ENCODE peak calls at places on chromosomes 12 and 14, in ten cellular contexts. Q is CD8-positive, alpha-beta T cell; X is OCI-LY7; Y is cardiac muscle cell; K is IMR-90; V is SK-N-SH; F is lung; D is PC-3; N is spleen; L is testis. O is an unnamed sample.

GRCh38 chr14:94797887-94798286 is 28.0 kb upstream of the GSC start:
- DNase-seq in Q (no peak), X (no peak), Y (no peak), K (no peak), V (no peak), F (no peak), D (no peak), N (no peak), L (no peak), O (no peak)

GRCh38 chr14:32256606-32257005 is 53.5 kb upstream of the RNU6-8 start:
- DNase-seq in Q (no peak), X (no peak), Y (no peak), K (peak; percentile 49), V (no peak), F (no peak), D (peak; percentile 25), N (no peak), L (no peak), O (no peak)

GRCh38 chr12:121576851-121577391 is 3.9 kb downstream of the KDM2B start:
- DNase-seq in Q (no peak), X (no peak), Y (peak; percentile 70), K (peak; percentile 95), V (no peak), F (no peak), D (peak; percentile 89), N (no peak), L (no peak), O (peak; percentile 79)

GRCh38 chr14:24761141-24761540 is 127.2 kb upstream of the GZMB start:
- DNase-seq in Q (no peak), X (no peak), Y (no peak), K (no peak), V (no peak), F (no peak), D (no peak), N (no peak), L (no peak), O (no peak)

GRCh38 chr12:16291032-16291431 is 13.5 kb upstream of the SLC15A5 start:
- DNase-seq in Q (no peak), X (no peak), Y (no peak), K (no peak), V (no peak), F (no peak), D (no peak), N (no peak), L (no peak), O (no peak)

GRCh38 chr12:92784795-92785562 is 82.2 kb downstream of the PLEKHG7 start:
- DNase-seq in Q (no peak), X (peak; percentile 79), Y (peak; percentile 87), K (peak; percentile 79), V (peak; percentile 38), F (no peak), D (peak; percentile 90), N (no peak), L (no peak), O (peak; percentile 79)

GRCh38 chr14:91796622-91797347 is 64.9 kb upstream of the CATSPERB start:
- DNase-seq in Q (no peak), X (no peak), Y (peak; percentile 5), K (peak; percentile 28), V (no peak), F (no peak), D (no peak), N (no peak), L (no peak), O (no peak)

GRCh38 chr14:103393078-103393477 is 7.9 kb downstream of the MARK3 start:
- DNase-seq in Q (no peak), X (no peak), Y (no peak), K (no peak), V (no peak), F (no peak), D (no peak), N (no peak), L (no peak), O (no peak)

GRCh38 chr12:126069549-126070165 is 1004.4 kb downstream of the AACS start:
- DNase-seq in Q (no peak), X (peak; percentile 69), Y (peak; percentile 45), K (peak; percentile 13), V (peak; percentile 20), F (peak; percentile 44), D (peak; percentile 84), N (no peak), L (peak; percentile 86), O (peak; percentile 50)

GRCh38 chr14:77279719-77280118 is 8.7 kb upstream of the NGB start:
- DNase-seq in Q (no peak), X (no peak), Y (no peak), K (no peak), V (no peak), F (no peak), D (no peak), N (peak; percentile 69), L (no peak), O (no peak)

GRCh38 chr14:100830681-100831080 is 4.8 kb downstream of the MEG3 start:
- DNase-seq in Q (no peak), X (no peak), Y (no peak), K (no peak), V (no peak), F (no peak), D (no peak), N (no peak), L (no peak), O (no peak)

DNA sequence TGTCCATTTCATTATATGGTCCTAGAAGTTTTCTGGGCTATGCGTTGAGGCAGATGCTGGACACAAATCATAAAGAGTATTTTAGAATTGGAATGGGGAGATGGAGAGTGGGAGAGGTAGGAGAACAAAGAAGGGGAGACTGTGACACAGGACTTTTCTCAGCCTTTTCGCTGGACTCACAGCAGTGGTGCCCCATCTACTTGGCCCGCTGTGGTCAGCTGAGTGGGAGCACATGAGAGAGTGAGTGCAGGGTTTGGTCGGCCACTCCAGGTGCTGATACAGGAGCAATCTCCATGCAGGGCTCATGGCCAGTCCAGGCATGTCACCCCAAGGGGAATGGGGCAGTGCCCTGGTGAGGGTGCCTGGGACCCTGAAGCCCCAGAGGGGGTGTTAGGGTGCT is 109.0 kb downstream of the MYRFL start:
- DNase-seq in Q (no peak), X (no peak), Y (no peak), K (no peak), V (no peak), F (no peak), D (no peak), N (no peak), L (no peak), O (no peak)
- H3K4me1 ChIP-seq in Q (no peaks in the 10 kb centered on the region), X (peaks cover 12% of the 10 kb centered on the region), Y (peaks cover 19% of the 10 kb centered on the region), K (no peaks in the 10 kb centered on the region), V (no peaks in the 10 kb centered on the region), F (no peaks in the 10 kb centered on the region), D (peaks cover 9% of the 10 kb centered on the region), N (no peaks in the 10 kb centered on the region), L (no peaks in the 10 kb centered on the region), O (peaks cover 7% of the 10 kb centered on the region)

GRCh38 chr12:69338120-69338859 is 9.9 kb upstream of the LYZ start:
- DNase-seq in Q (no peak), X (peak; percentile 50), Y (peak; percentile 20), K (no peak), V (no peak), F (no peak), D (no peak), N (no peak), L (no peak), O (no peak)
- H3K4me1 ChIP-seq in Q (peaks cover 18% of the 10 kb centered on the region), X (peaks cover 16% of the 10 kb centered on the region), Y (no peaks in the 10 kb centered on the region), K (no peaks in the 10 kb centered on the region), V (no peaks in the 10 kb centered on the region), F (peaks cover 5% of the 10 kb centered on the region), D (no peaks in the 10 kb centered on the region), N (peaks cover 27% of the 10 kb centered on the region), L (no peaks in the 10 kb centered on the region), O (peaks cover 6% of the 10 kb centered on the region)

DNA sequence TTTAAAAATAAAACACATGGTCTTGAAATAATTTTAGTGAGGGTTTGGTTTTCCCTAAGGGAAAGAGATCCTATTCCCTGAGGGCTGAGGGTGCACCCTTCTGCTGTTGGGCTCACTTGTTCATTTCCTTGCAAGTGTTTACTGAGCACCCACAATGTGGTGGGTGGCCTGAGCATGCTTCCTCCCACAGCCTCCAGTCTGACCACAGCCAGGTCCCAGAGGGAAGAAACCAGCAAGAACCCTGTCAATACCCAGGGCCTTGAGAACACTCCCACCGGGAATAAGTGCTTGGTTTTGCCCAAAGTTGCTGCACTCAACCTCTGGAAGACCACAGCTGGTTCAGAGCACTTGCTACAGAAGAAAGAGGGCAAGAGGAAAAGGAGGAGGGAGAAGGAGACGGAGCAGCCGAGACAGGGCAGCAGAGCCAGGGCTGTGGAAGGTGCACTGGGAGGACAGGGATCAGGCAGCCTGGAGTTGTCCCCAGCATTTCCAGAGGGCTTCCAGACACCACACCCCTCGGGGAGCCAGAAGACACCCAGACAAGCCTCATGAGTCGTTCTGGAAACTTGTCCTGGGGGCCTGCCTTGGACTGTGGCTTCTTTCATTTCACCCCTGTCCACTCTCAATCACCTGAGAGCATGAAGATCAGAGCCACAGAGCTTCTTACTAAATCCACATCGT is 14.3 kb downstream of the CMKLR1 start:
- DNase-seq in Q (no peak), X (no peak), Y (no peak), K (no peak), V (no peak), F (no peak), D (no peak), N (peak; percentile 30), L (no peak), O (no peak)
- H3K4me1 ChIP-seq in Q (no peaks in the 10 kb centered on the region), X (no peaks in the 10 kb centered on the region), Y (no peaks in the 10 kb centered on the region), K (no peaks in the 10 kb centered on the region), V (no peaks in the 10 kb centered on the region), F (peaks cover 18% of the 10 kb centered on the region), D (no peaks in the 10 kb centered on the region), N (no peaks in the 10 kb centered on the region), L (peaks cover 10% of the 10 kb centered on the region), O (no peaks in the 10 kb centered on the region)

GRCh38 chr14:69049675-69050074 is 70.6 kb upstream of the ACTN1 start:
- DNase-seq in Q (no peak), X (no peak), Y (peak; percentile 95), K (peak; percentile 93), V (no peak), F (no peak), D (no peak), N (no peak), L (peak; percentile 56), O (no peak)

GRCh38 chr14:69047255-69047654 is 68.2 kb upstream of the ACTN1 start:
- DNase-seq in Q (no peak), X (no peak), Y (no peak), K (no peak), V (no peak), F (no peak), D (no peak), N (no peak), L (no peak), O (no peak)

GRCh38 chr14:69050235-69051184 is 71.4 kb upstream of the ACTN1 start:
- DNase-seq in Q (no peak), X (peak; percentile 20), Y (peak; percentile 64), K (no peak), V (no peak), F (no peak), D (no peak), N (no peak), L (no peak), O (no peak)

GRCh38 chr14:69046468-69046867 is 67.4 kb upstream of the ACTN1 start:
- DNase-seq in Q (no peak), X (no peak), Y (peak; percentile 94), K (peak; percentile 77), V (no peak), F (peak; percentile 44), D (no peak), N (no peak), L (no peak), O (no peak)

DNA sequence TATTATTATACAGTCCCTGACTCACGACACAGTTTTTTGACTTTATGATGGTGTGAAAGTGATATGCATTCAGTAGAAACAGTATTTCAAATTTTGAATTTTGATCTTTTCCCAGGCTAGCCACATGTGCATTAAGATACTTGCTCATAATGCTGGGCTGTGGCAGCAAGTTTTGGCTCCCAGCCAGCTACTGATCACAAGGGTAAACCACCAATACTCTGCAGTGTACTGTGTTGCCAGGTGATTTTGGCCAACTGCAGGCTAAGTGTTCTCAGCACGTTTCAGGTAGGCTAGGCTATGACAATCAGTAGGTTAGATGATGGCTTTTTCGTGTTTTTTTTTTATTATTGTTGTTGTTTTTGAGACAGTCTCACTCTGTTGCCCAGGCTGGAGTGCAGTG is 69.4 kb upstream of the ACTN1 start:
- DNase-seq in Q (no peak), X (no peak), Y (peak; percentile 36), K (no peak), V (no peak), F (no peak), D (peak; percentile 20), N (no peak), L (peak; percentile 29), O (peak; percentile 32)
- H3K4me1 ChIP-seq in Q (no peaks in the 10 kb centered on the region), X (peaks cover 15% of the 10 kb centered on the region), Y (peaks cover 35% of the 10 kb centered on the region), K (peaks cover 44% of the 10 kb centered on the region), V (peaks cover 28% of the 10 kb centered on the region), F (peaks cover 39% of the 10 kb centered on the region), D (no peaks in the 10 kb centered on the region), N (peaks cover 70% of the 10 kb centered on the region), L (peaks cover 68% of the 10 kb centered on the region), O (peaks cover 4% of the 10 kb centered on the region)

O was measured in foreskin keratinocyte.